ENCODE peak calls at places on chromosomes 16 and 17, in eight cellular contexts. W is stimulated activated CD8-positive, alpha-beta memory T cell treated with anti-CD3 and anti-CD28 coated beads, Interleukin-7, amount 100 ng/mL, for 1 hour; T is A172; C is amygdala; P is glomerular endothelial cell; G is ELR; L is NCI-H187 treated with DMSO at 0.1 percent for 48 hours; H is heart right ventricle. J is an unnamed sample.

GRCh38 chr17:18187226-18187625 is 3.6 kb downstream of the ALKBH5 start:
- DNase-seq in P (no peak), C (no peak), H (no peak), G (peak), W (no peak), T (no peak), L (no peak), J (peak)

GRCh38 chr17:6928193-6928592 is 67.7 kb upstream of the ALOX12 start:
- DNase-seq in C (no peak), L (no peak), H (no peak), P (no peak), G (no peak), W (no peak), T (no peak), J (no peak)

GRCh38 chr17:4485676-4486646 is 12.7 kb upstream of the SPNS2 start:
- DNase-seq in H (no peak), W (no peak), L (no peak), P (no peak), C (no peak), G (peak), T (no peak), J (no peak)

GRCh38 chr17:72414967-72415853 is 294.4 kb downstream of the SOX9 start:
- DNase-seq in L (no peak), G (no peak), H (no peak), W (no peak), T (no peak), P (no peak), C (no peak), J (no peak)

GRCh38 chr17:64254755-64255154 is 8.3 kb downstream of the TEX2 start:
- DNase-seq in H (no peak), W (no peak), G (no peak), T (no peak), L (no peak), C (no peak), P (no peak), J (no peak)

GRCh38 chr17:76943781-76944213 is 75.6 kb downstream of the MGAT5B start:
- DNase-seq in P (no peak), H (no peak), G (no peak), C (no peak), W (no peak), L (no peak), T (no peak), J (no peak)

GRCh38 chr17:45895304-45895968 is 1.1 kb downstream of the MAPT start:
- DNase-seq in W (no peak), T (no peak), C (no peak), G (peak), H (no peak), P (no peak), L (no peak), J (peak)

GRCh38 chr17:80527016-80527645 is 17.5 kb upstream of the RPTOR start:
- DNase-seq in W (no peak), G (peak), P (no peak), L (no peak), H (no peak), C (no peak), T (peak), J (peak)

GRCh38 chr17:17876959-17877547 is 40.3 kb upstream of the SREBF1 start:
- DNase-seq in C (no peak), W (no peak), L (no peak), H (peak), P (no peak), T (no peak), G (no peak), J (peak)

GRCh38 chr16:26396511-26397235 is 670.1 kb upstream of the C16orf82 start:
- DNase-seq in L (no peak), P (no peak), C (no peak), T (no peak), G (no peak), W (no peak), H (no peak), J (no peak)

GRCh38 chr16:8864480-8864879 is 4.3 kb downstream of the CARHSP1 start:
- DNase-seq in C (no peak), P (no peak), L (no peak), T (no peak), G (no peak), H (peak), W (no peak), J (no peak)

GRCh38 chr17:81112461-81112860 is 52.8 kb upstream of the PVALEF start:
- DNase-seq in L (no peak), T (no peak), H (no peak), W (no peak), G (no peak), P (no peak), C (no peak), J (no peak)

GRCh38 chr16:89431158-89431584 is 59.2 kb downstream of the ANKRD11 start:
- DNase-seq in P (no peak), C (no peak), L (no peak), W (no peak), T (no peak), G (no peak), H (no peak), J (peak)

GRCh38 chr17:64356304-64356686 is 34.4 kb downstream of the PECAM1 start:
- DNase-seq in P (no peak), L (no peak), H (no peak), T (no peak), W (no peak), C (no peak), G (peak), J (no peak)

GRCh38 chr17:45949755-45950320 is 49.2 kb upstream of the STH start:
- DNase-seq in W (no peak), H (no peak), T (no peak), C (no peak), L (no peak), P (no peak), G (no peak), J (no peak)

GRCh38 chr17:79583475-79583874 is 27.4 kb downstream of the RBFOX3 start:
- DNase-seq in L (no peak), G (no peak), T (no peak), W (no peak), C (no peak), H (no peak), P (no peak), J (no peak)

GRCh38 chr17:61425682-61426481 is 26.2 kb downstream of the TBX2 start:
- DNase-seq in G (peak), H (no peak), C (no peak), W (no peak), T (peak), L (no peak), P (no peak), J (no peak)

GRCh38 chr17:17836818-17837379 is at the start of gene SREBF1:
- DNase-seq in G (peak), H (peak), T (no peak), L (no peak), P (no peak), W (no peak), C (no peak), J (peak)

GRCh38 chr16:12206031-12206748 is 229.7 kb downstream of the SNX29 start:
- DNase-seq in H (no peak), W (no peak), P (no peak), T (no peak), L (no peak), G (no peak), C (no peak), J (no peak)

GRCh38 chr16:85420501-85421337 is 192.4 kb upstream of the GSE1 start:
- DNase-seq in L (no peak), C (no peak), T (no peak), H (peak), W (peak), P (no peak), G (peak), J (peak)

GRCh38 chr16:81693467-81694303 is 85.4 kb upstream of the PLCG2 start:
- DNase-seq in H (no peak), T (no peak), L (no peak), G (no peak), W (no peak), C (no peak), P (no peak), J (peak)

GRCh38 chr16:81786321-81786720 is 7.2 kb downstream of the PLCG2 start:
- DNase-seq in T (peak), W (no peak), H (no peak), L (no peak), G (peak), P (no peak), C (no peak), J (peak)

GRCh38 chr16:66523861-66524354 is 26.0 kb downstream of the TK2 start:
- DNase-seq in L (no peak), P (no peak), T (no peak), G (no peak), H (no peak), C (no peak), W (no peak), J (no peak)

GRCh38 chr16:26569793-26570192 is 496.9 kb upstream of the C16orf82 start:
- DNase-seq in L (no peak), H (no peak), G (peak), W (no peak), C (no peak), T (no peak), P (no peak), J (no peak)

GRCh38 chr17:36529121-36529520 is 5.5 kb downstream of the MYO19 start:
- DNase-seq in C (no peak), H (no peak), L (no peak), P (no peak), G (peak), W (no peak), T (peak), J (peak)

GRCh38 chr16:87914326-87914725 is 22.0 kb downstream of the CA5A start:
- DNase-seq in T (no peak), P (no peak), W (no peak), H (no peak), C (no peak), G (no peak), L (no peak), J (no peak)

GRCh38 chr16:6644916-6645315 is 687.7 kb upstream of the RBFOX1 start:
- DNase-seq in W (no peak), C (no peak), P (no peak), T (no peak), H (no peak), L (no peak), G (no peak), J (no peak)

J was measured in EL.